ENCODE peak calls at places on chromosome 7, in four cellular contexts. Q, G, X and V are unnamed samples.

GRCh38 chr7:44064791-44065430 is 456 bp downstream of the PGAM2 start:
- DNase-seq in Q (peak; percentile 29), G (peak; percentile 77), X (no peak), V (no peak)

GRCh38 chr7:137978464-137979237 is 23.2 kb downstream of the CREB3L2 start:
- DNase-seq in X (peak; percentile 81), Q (peak; percentile 75), G (no peak), V (no peak)

GRCh38 chr7:25360471-25360870 is 132.2 kb upstream of the NPVF start:
- DNase-seq in G (no peak), X (no peak), Q (no peak), V (no peak)

GRCh38 chr7:101128040-101128834 is 1.3 kb downstream of the SERPINE1 start:
- DNase-seq in Q (no peak), G (no peak), X (no peak), V (no peak)

GRCh38 chr7:95430864-95431263 is 4.0 kb downstream of the PON2 start:
- DNase-seq in Q (no peak), X (peak; percentile 98), G (no peak), V (no peak)

GRCh38 chr7:143292873-143293272 is 4.7 kb downstream of the CASP2 start:
- DNase-seq in G (no peak), Q (no peak), X (no peak), V (no peak)

GRCh38 chr7:106813705-106814305 is 51.3 kb upstream of the PIK3CG start:
- DNase-seq in Q (no peak), X (no peak), G (no peak), V (no peak)

GRCh38 chr7:5633161-5634106 is 148.0 kb downstream of the RNF216 start:
- DNase-seq in X (no peak), Q (no peak), G (no peak), V (no peak)

DNA sequence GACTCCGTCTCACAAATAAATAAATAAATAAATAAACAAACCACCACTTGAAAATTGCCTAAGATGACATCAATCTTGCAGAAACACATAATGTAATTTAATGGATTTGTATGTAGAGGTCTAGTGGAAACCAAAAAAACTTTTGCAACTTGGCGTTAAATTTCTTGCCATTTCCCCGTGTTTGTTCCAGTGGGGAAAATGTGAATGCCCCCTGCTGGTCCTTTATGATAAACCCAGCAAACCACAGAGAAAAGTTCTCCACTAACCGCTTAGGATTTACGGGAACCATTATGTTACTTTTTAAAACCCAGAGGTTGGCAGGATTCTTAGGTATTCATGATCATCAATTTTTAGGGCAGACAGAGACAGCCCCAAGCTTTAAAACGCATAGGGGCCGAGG is 32.5 kb downstream of the LAMB4 start:
- DNase-seq in X (peak; percentile 61), Q (no peak), G (no peak), V (no peak)
- TF ChIP-seq CTCF in X (peak; percentile 82), Q (no peak), G (no peak), V (no peak)

GRCh38 chr7:129228633-129229032 is 3.8 kb downstream of the AHCYL2 start:
- DNase-seq in X (no peak), G (no peak), Q (no peak), V (no peak)

GRCh38 chr7:129227646-129228578 is 3.1 kb downstream of the AHCYL2 start:
- DNase-seq in Q (no peak), G (no peak), X (no peak), V (no peak)

GRCh38 chr7:129225931-129226572 is 1.2 kb downstream of the AHCYL2 start:
- DNase-seq in X (no peak), G (no peak), Q (no peak), V (no peak)

GRCh38 chr7:129224251-129225205 is at the start of gene AHCYL2:
- DNase-seq in Q (peak; percentile 97), G (peak; percentile 97), X (peak; percentile 98), V (peak; percentile 88)

DNA sequence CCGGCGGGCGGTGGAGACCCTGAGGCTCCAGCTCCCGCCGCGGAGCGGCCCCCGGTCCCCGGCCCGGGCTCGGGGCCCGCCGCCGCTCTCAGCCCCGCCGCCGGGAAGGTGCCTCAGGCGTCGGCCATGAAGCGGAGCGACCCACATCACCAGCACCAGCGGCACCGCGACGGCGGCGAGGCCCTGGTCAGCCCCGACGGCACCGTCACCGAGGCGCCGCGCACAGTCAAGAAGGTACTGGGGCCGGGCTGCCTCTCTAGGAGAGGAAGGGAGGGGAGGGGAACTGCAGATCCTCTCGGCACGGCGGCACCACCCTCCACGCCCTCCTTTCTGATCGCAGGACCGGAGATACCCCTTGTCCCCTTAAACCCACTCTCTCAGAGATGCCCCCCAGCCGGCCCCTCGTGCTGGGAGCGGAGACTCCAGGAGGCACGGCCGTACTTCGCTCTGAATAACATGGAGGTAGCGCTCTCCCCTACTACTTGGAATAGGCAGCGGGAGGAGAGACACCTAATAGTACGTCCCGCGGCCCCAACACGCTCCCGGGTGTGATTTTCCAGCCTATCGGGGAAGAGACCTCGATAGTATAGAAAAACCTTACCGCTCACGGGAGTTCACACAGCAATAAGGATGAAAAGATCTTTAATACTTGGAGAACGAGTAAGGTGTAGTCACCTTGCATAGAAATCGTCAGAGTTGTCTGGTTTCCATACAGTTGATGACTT is 538 bp downstream of the AHCYL2 start:
- DNase-seq in G (no peak), X (peak; percentile 48), Q (peak; percentile 42), V (no peak)
- H3K27ac ChIP-seq in G (peak overlapping the region; percentile 91), X (peak overlapping the region; percentile 77), Q (peak overlapping the region; percentile 98), V (peak overlapping the region; percentile 98)

DNA sequence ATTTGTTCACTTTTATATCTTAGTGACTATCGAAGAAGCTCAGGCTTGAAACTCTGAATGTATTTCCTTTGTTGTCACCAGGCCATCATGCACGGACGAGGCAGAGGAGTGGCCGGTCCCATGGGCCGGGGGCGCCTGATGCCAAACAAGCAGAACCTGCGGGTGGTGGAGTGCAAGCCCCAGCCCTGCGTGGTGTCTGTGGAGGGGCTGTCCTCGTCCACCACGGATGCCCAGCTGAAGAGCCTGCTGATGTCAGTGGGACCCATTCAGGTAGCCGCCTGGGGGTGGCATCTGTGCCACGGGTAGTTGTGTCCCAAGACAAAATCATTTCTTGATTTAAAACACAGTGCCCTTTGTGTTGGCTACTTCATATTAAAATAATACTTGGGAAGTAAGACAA is 45.9 kb downstream of the SHH start:
- DNase-seq in Q (no peak), X (no peak), G (no peak), V (no peak)
- H3K4me1 ChIP-seq in Q (peaks cover 24% of the 10 kb centered on the region), X (no peaks in the 10 kb centered on the region), G (peaks cover 14% of the 10 kb centered on the region), V (peaks cover 34% of the 10 kb centered on the region)

GRCh38 chr7:114662002-114662677 is 247.5 kb downstream of the FOXP2 start:
- DNase-seq in X (no peak), Q (no peak), G (no peak), V (no peak)

GRCh38 chr7:114658188-114658587 is 243.6 kb downstream of the FOXP2 start:
- DNase-seq in Q (no peak), G (no peak), X (no peak), V (no peak)

GRCh38 chr7:114659409-114659808 is 244.8 kb downstream of the FOXP2 start:
- DNase-seq in Q (no peak), G (no peak), X (no peak), V (no peak)

GRCh38 chr7:114660007-114660406 is 245.4 kb downstream of the FOXP2 start:
- DNase-seq in G (no peak), X (no peak), Q (no peak), V (no peak)

DNA sequence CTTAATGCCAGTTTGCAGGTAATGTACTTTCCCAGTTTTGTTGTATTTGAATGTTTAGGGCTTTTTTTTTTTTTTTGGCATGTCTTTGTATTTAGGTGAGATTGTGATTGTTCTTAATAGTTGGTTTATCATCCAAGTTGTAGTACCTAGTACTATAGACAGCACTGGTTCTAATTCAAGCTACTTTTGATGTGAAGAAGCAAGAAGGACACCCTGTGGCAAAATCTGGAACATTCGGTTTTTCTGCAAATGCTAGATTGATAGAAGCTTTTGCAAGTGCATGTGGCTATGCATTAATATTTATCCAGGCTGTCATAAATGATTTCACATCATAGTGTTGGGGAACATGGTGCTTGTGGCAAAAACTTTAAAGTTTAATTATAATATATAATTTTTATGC is 248.9 kb downstream of the FOXP2 start:
- DNase-seq in X (peak; percentile 51), Q (no peak), G (no peak), V (no peak)
- TF ChIP-seq CTCF in X (no peak), Q (no peak), G (no peak), V (peak; percentile 29)

GRCh38 chr7:23530355-23530754 is 1.4 kb downstream of the TRA2A start:
- DNase-seq in Q (no peak), X (peak; percentile 47), G (no peak), V (no peak)
- H3K27ac ChIP-seq in Q (peak overlapping the region; percentile 95), X (peak overlapping the region; percentile 93), G (peak overlapping the region; percentile 96), V (peak overlapping the region; percentile 96)

DNA sequence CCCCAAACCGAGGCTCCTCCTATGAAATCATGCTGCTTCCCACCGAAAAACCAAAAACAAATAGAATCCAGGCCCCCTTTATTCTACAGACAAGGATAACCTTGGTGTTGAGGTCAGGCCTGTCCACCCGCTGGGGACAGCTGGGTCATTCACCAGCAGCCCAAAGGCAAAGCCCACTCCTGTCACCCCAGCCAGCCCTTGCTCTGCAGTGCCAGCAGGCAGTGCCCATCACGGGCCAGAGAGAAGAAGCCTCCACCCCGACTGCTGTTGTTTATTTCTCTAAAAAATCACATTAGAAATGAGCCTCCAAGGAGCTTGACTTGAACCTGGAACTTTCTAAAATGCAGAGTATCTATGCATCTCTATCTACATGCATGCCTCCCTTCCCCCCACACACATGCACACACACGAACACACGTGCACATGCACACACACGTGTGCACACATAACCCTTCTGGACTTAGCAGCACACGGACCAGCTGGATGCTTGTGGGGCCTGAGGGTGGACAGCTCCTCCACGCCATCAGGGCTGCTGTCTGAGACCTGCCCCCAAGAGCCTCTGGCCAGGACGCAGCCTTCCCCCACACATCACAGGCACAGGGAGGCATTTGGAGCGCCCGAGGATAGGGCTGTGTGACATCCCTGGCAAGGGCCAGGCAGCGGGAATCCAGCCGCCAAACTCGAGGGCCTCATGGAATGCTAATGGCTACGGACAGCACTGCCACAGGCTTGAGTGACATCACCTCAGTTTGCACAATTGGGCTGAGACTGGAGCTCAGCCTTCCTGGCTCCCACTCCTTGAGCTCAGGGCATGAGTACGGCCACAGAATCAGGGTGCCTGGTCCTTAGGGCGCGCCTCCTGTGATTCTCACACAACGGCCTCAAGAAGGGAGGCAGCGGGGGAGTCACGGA is 22.8 kb downstream of the PRKAG2 start:
- DNase-seq in X (no peak), Q (peak; percentile 48), G (peak; percentile 87), V (no peak)
- H3K4me1 ChIP-seq in X (no peaks in the 10 kb centered on the region), Q (no peaks in the 10 kb centered on the region), G (peaks cover 30% of the 10 kb centered on the region), V (peaks cover 63% of the 10 kb centered on the region)

GRCh38 chr7:17062433-17063383 is 180.9 kb upstream of the AGR3 start:
- DNase-seq in X (no peak), Q (no peak), G (no peak), V (no peak)
- TF ChIP-seq CTCF in X (peak; percentile 35), Q (no peak), G (no peak), V (peak; percentile 14)